ENCODE peak calls at places on chromosomes 1 and 21, in four cellular contexts. S, J, L and B are unnamed samples. For H3K27me3, the result is how much of the 10 kb centered on the place peaks cover.

GRCh38 chr1:235329139-235329808 is 904 bp downstream of the GGPS1 start:
- DNase-seq in L (peak), S (no peak), J (peak), B (peak)

GRCh38 chr1:8040586-8040985 is 14.5 kb upstream of the ERRFI1 start:
- DNase-seq in J (no peak), L (no peak), S (peak), B (no peak)

GRCh38 chr1:162387226-162388082 is 5.9 kb downstream of the C1orf226 start:
- DNase-seq in S (no peak), L (peak), J (no peak), B (no peak)

GRCh38 chr1:42776499-42776898 is 8.3 kb upstream of the TMEM269 start:
- DNase-seq in L (no peak), J (no peak), S (no peak), B (no peak)

GRCh38 chr1:22576148-22576544 is 12.9 kb downstream of the EPHA8 start:
- DNase-seq in S (no peak), J (no peak), L (no peak), B (no peak)

GRCh38 chr1:187245201-187245600 is 416.5 kb downstream of the PLA2G4A start:
- DNase-seq in S (no peak), J (no peak), L (no peak), B (no peak)

GRCh38 chr1:9069324-9070100 is at the start of gene SLC2A5:
- DNase-seq in L (peak), J (no peak), S (no peak), B (no peak)

GRCh38 chr1:113536182-113536780 is 146.0 kb downstream of the MAGI3 start:
- DNase-seq in J (no peak), L (no peak), S (no peak), B (no peak)

GRCh38 chr1:22321917-22322316 is 129.7 kb upstream of the ZBTB40 start:
- DNase-seq in L (no peak), J (no peak), S (no peak), B (no peak)

GRCh38 chr1:86472165-86472564 is 3.4 kb downstream of the CLCA1 start:
- DNase-seq in J (no peak), L (no peak), S (no peak), B (no peak)

GRCh38 chr1:116413414-116413813 is 40.4 kb downstream of the ATP1A1 start:
- DNase-seq in J (no peak), L (no peak), S (no peak), B (no peak)
- H3K27me3 ChIP-seq in J (under half), L (under half), S (under half), B (under half)

DNA sequence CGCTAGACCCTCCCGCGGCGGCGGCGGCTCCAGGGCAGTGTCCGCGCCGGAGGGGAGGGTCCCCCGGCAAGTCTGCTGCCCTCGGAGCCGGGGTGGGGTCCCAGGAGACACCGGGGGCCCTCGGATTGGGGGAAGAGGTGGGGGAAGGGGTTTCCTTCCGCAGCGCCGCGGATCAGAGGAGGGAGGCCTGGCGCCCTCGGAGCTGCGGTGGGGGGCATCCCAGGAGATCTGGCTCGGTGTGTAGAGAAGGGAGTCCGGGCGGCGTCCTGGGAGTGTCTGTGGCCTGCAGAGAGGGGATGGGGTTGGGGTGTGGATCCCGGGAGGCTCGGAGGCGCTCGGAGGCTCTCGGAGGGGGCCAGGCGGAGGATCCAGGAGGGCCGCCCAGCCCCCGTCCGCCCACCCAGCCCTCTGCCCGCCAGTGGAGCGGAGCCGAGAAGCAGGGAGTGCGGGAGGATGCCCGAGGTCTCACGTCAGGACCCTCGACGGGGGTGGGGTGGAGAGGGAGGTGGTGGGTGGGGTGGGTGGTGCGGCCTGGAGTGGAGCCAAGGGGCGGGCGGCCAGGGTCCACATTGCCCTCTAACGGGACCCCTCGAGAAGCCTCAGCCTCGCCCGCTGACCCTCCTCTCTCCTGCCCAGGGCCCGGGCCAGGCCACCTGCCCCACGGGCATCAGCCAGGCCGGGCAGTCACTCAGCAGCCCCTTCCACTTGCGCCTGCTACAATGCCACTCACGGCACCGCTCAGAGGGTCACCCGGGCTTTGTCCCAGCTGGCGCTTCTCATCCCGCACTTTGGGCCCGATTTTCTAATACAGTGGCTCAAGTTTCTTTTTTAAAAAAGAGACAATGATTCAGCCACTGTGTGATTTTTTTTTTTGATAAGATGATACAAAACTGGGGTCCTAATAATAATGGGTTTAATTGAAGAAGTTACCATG is 60.2 kb upstream of the ARHGEF16 start:
- DNase-seq in J (no peak), L (no peak), S (no peak), B (no peak)
- H3K27me3 ChIP-seq in J (under half), L (half or more), S (half or more), B (under half)

GRCh38 chr1:3067671-3068399 is 1.2 kb upstream of the PRDM16 start:
- DNase-seq in J (peak), L (peak), S (no peak), B (no peak)
- H3K27me3 ChIP-seq in J (under half), L (half or more), S (half or more), B (under half)

GRCh38 chr1:30244801-30245200 is 478.6 kb downstream of the MATN1 start:
- DNase-seq in L (no peak), J (no peak), S (no peak), B (no peak)
- H3K27me3 ChIP-seq in L (under half), J (under half), S (under half), B (under half)

GRCh38 chr21:33021667-33022066 is 4.1 kb upstream of the OLIG2 start:
- DNase-seq in L (no peak), J (no peak), S (no peak), B (no peak)

GRCh38 chr21:33022489-33022827 is 3.3 kb upstream of the OLIG2 start:
- DNase-seq in L (no peak), S (no peak), J (no peak), B (no peak)

GRCh38 chr21:33024278-33025103 is 1.2 kb upstream of the OLIG2 start:
- DNase-seq in L (peak), J (no peak), S (no peak), B (no peak)

GRCh38 chr21:33023574-33024277 is 2.0 kb upstream of the OLIG2 start:
- DNase-seq in S (no peak), L (peak), J (no peak), B (no peak)

GRCh38 chr21:33022828-33023573 is 2.7 kb upstream of the OLIG2 start:
- DNase-seq in S (no peak), J (no peak), L (peak), B (no peak)
- H3K27me3 ChIP-seq in S (half or more), J (half or more), L (half or more), B (under half)

GRCh38 chr1:1356796-1357401 is 1.5 kb downstream of the MXRA8 start:
- DNase-seq in L (peak), S (no peak), J (no peak), B (no peak)

GRCh38 chr1:1354271-1355247 is 3.8 kb downstream of the MXRA8 start:
- DNase-seq in J (no peak), S (no peak), L (no peak), B (no peak)

GRCh38 chr1:1353389-1354151 is 4.4 kb upstream of the DVL1 start:
- DNase-seq in L (no peak), S (no peak), J (no peak), B (no peak)

GRCh38 chr1:1356166-1356795 is 2.1 kb downstream of the MXRA8 start:
- DNase-seq in J (no peak), S (no peak), L (no peak), B (no peak)

GRCh38 chr1:1355376-1355775 is 3.0 kb downstream of the MXRA8 start:
- DNase-seq in L (peak), J (no peak), S (no peak), B (no peak)
- H3K27me3 ChIP-seq in L (under half), J (under half), S (under half), B (under half)